ENCODE peak calls at places on chromosomes 5 and 9, in ten cellular contexts. F is IMR-90, S is stomach, Y is Peyer's patch, W is heart left ventricle, U is sigmoid colon, C is HCT116, Z is uterus, P is gastrocnemius medialis, K is lower leg skin. I is an unnamed sample.
A peak's percentile ranks its signal among the peaks of the same experiment; 100 is the strongest.

GRCh38 chr5:93006915-93007314 is 574.1 kb downstream of the NR2F1-AS1 start:
- DNase-seq in W (no peak), C (no peak), Z (no peak), K (no peak), U (no peak), P (no peak), S (no peak), F (peak; percentile 34), Y (no peak), I (no peak)

GRCh38 chr5:53645078-53645477 is 84.6 kb downstream of the NDUFS4 start:
- DNase-seq in S (no peak), W (no peak), P (no peak), U (no peak), K (no peak), Y (no peak), C (no peak), F (no peak), Z (no peak), I (no peak)

GRCh38 chr5:80076131-80077101 is 41.3 kb downstream of the THBS4 start:
- DNase-seq in S (no peak), W (no peak), F (peak; percentile 19), C (no peak), Y (no peak), K (no peak), U (no peak), P (no peak), Z (no peak), I (no peak)

GRCh38 chr5:150530992-150531588 is 23.2 kb downstream of the NDST1 start:
- DNase-seq in C (no peak), Z (no peak), U (no peak), P (no peak), S (no peak), F (no peak), W (peak; percentile 25), Y (no peak), K (no peak), I (no peak)

GRCh38 chr5:36902353-36902752 is 25.8 kb downstream of the NIPBL start:
- DNase-seq in F (no peak), P (no peak), S (no peak), U (no peak), C (no peak), Y (no peak), K (no peak), Z (no peak), W (no peak), I (no peak)

GRCh38 chr9:132673355-132673754 is 3.1 kb downstream of the GTF3C4 start:
- DNase-seq in F (peak; percentile 43), P (no peak), Y (no peak), S (no peak), Z (no peak), U (no peak), K (no peak), W (no peak), C (no peak), I (no peak)

GRCh38 chr9:12719431-12719830 is 26.2 kb downstream of the TYRP1 start:
- DNase-seq in Y (no peak), Z (no peak), F (peak; percentile 69), U (no peak), P (no peak), W (no peak), C (peak; percentile 24), S (no peak), K (no peak), I (no peak)

GRCh38 chr5:149646564-149646963 is 65.3 kb downstream of the ARHGEF37 start:
- DNase-seq in C (no peak), S (no peak), K (no peak), Y (no peak), W (no peak), F (peak; percentile 21), U (no peak), Z (no peak), P (no peak), I (no peak)

GRCh38 chr5:176676361-176676824 is 29.1 kb downstream of the TSPAN17 start:
- DNase-seq in Z (no peak), K (no peak), W (peak; percentile 80), Y (no peak), P (peak; percentile 11), C (peak; percentile 32), F (peak; percentile 16), U (no peak), S (no peak), I (no peak)

GRCh38 chr9:97529363-97530076 is 28.1 kb downstream of the TMOD1 start:
- DNase-seq in P (peak; percentile 78), Y (no peak), W (no peak), C (no peak), U (peak; percentile 85), S (no peak), F (peak; percentile 43), K (no peak), Z (no peak), I (no peak)

GRCh38 chr9:109513871-109514270 is 15.8 kb upstream of the PTPN3 start:
- DNase-seq in Z (no peak), C (no peak), Y (no peak), K (no peak), P (no peak), U (no peak), F (no peak), W (no peak), S (no peak), I (no peak)

GRCh38 chr9:89999534-90000370 is 394.9 kb downstream of the GADD45G start:
- DNase-seq in Z (peak; percentile 47), U (peak; percentile 88), W (peak; percentile 81), K (peak; percentile 58), P (peak; percentile 82), Y (peak; percentile 90), C (no peak), F (peak; percentile 55), S (peak; percentile 92), I (no peak)

GRCh38 chr5:73917433-73917832 is 291.4 kb downstream of the ARHGEF28 start:
- DNase-seq in S (peak; percentile 38), W (peak; percentile 65), K (no peak), Z (no peak), Y (no peak), C (no peak), P (no peak), U (no peak), F (no peak), I (no peak)

GRCh38 chr5:79636981-79637733 is 24.9 kb downstream of the TENT2 start:
- DNase-seq in U (no peak), F (no peak), S (no peak), Y (no peak), C (no peak), Z (no peak), K (no peak), W (no peak), P (no peak), I (no peak)

GRCh38 chr9:106753155-106753671 is 109.8 kb upstream of the ZNF462 start:
- DNase-seq in P (no peak), Y (no peak), U (no peak), K (no peak), S (no peak), Z (no peak), C (no peak), F (peak; percentile 7), W (no peak), I (no peak)
- TF ChIP-seq POLR2A in P (no peak), Y (no peak), U (no peak), K (no peak), S (no peak), Z (no peak), C (no peak), F (no peak), W (no peak), I (no peak)

DNA sequence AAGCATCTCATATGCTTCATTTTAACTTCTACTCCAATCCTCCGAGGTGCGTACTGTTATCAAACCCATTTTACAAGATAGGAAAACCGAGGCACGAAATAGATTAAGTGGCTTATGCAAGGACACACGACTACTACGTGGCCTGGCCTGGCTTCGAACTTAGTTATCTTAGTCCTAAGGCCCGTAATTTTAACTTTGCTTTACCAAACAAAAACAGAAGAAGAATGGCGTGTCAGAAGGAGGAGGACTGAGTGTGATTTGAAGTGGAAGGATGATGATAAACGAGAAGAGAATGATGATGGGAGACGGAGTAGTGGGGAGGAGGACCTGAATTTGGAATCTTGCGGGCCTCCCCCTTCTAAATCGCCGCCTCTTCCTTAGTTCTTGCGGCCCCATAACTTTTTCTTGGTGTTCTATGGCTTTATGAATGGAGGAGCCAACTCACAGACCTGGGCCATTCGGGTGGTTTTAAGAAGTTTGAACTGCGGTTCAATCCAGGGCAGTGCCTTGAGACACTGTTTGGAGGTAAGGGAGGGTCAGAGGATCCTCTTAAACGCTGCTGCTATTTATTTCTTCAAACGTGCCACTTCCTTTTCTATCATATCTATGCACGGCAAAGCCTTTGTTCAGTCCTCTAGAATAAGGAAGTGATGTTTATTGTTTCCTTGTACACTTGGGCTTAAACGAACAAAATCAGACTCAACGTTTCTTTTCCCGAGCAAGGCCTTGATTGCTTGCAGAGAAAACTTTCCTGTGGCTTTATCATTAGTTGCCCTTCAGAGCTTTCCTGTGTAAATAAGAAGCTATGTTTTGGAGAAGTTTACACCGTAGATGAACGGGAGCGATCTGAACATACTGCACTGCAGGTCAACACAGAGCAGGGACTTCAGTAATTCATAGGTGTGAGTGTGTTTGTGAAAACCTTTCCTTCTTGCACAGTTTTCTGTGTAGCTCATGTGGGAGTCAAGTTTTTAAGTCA is 834 bp downstream of the CNOT8 start:
- DNase-seq in C (no peak), S (no peak), P (no peak), W (no peak), U (no peak), F (no peak), K (no peak), Z (no peak), Y (no peak), I (no peak)
- TF ChIP-seq POLR2A in C (no peak), S (no peak), P (no peak), W (no peak), U (no peak), F (no peak), K (no peak), Z (no peak), Y (no peak), I (no peak)

GRCh38 chr9:93231121-93231694 is 47.3 kb downstream of the WNK2 start:
- DNase-seq in K (no peak), Z (no peak), S (peak; percentile 88), U (no peak), W (peak; percentile 65), F (no peak), P (no peak), Y (peak; percentile 78), C (no peak), I (no peak)
- TF ChIP-seq POLR2A in K (no peak), Z (no peak), S (no peak), U (no peak), W (no peak), F (no peak), P (no peak), Y (peak; percentile 35), C (no peak), I (no peak)

GRCh38 chr9:107645464-107645833 is 155.9 kb upstream of the KLF4 start:
- DNase-seq in F (no peak), S (no peak), U (no peak), K (no peak), Z (no peak), C (no peak), Y (no peak), P (no peak), W (no peak), I (no peak)
- TF ChIP-seq POLR2A in F (no peak), S (no peak), U (no peak), K (no peak), Z (no peak), C (no peak), Y (no peak), P (no peak), W (no peak), I (no peak)

I was measured in tibial nerve.